ENCODE peak calls at places on chromosomes 5 and 9, in four cellular contexts. Z is PC-9, G is spleen, M is cardiac muscle cell. X is an unnamed sample.

GRCh38 chr5:37776826-37777225 is 63.0 kb downstream of the GDNF start:
- DNase-seq in Z (no peak), M (no peak), G (no peak), X (peak; percentile 78)

GRCh38 chr9:1219284-1219683 is 169.1 kb downstream of the DMRT2 start:
- DNase-seq in G (no peak), M (no peak), Z (no peak), X (no peak)

GRCh38 chr9:100601216-100601615 is 23.3 kb downstream of the CAVIN4 start:
- DNase-seq in G (no peak), M (peak; percentile 76), Z (peak; percentile 59), X (peak; percentile 63)

GRCh38 chr5:129074903-129075302 is 19.6 kb upstream of the ISOC1 start:
- DNase-seq in Z (no peak), G (no peak), M (no peak), X (no peak)

GRCh38 chr9:95507456-95508241 is 9.1 kb downstream of the PTCH1 start:
- DNase-seq in G (no peak), Z (peak; percentile 71), M (peak; percentile 68), X (peak; percentile 81)

GRCh38 chr9:23825143-23825531 is 903 bp downstream of the ELAVL2 start:
- DNase-seq in G (no peak), Z (no peak), M (no peak), X (no peak)

GRCh38 chr5:132771559-132771998 is 5.5 kb downstream of the SEPTIN8 start:
- DNase-seq in Z (no peak), G (no peak), M (peak; percentile 86), X (peak; percentile 81)

GRCh38 chr5:178347956-178348355 is 115.4 kb upstream of the PHYKPL start:
- DNase-seq in M (no peak), Z (no peak), G (no peak), X (no peak)

GRCh38 chr9:6758418-6759113 is 793 bp downstream of the KDM4C start:
- DNase-seq in G (peak; percentile 89), Z (peak; percentile 28), M (peak; percentile 58), X (no peak)

GRCh38 chr9:92716557-92716956 is 46.6 kb upstream of the IPPK start:
- DNase-seq in G (peak; percentile 90), M (peak; percentile 75), Z (peak; percentile 77), X (peak; percentile 46)

GRCh38 chr5:74762599-74762998 is 4.3 kb downstream of the GFM2 start:
- DNase-seq in Z (peak; percentile 67), M (no peak), G (no peak), X (peak; percentile 58)

GRCh38 chr9:13278023-13278367 is 1.5 kb downstream of the MPDZ start:
- DNase-seq in Z (no peak), M (no peak), G (no peak), X (peak; percentile 59)

GRCh38 chr5:53130206-53130605 is 20.6 kb upstream of the MOCS2 start:
- DNase-seq in M (no peak), G (no peak), Z (no peak), X (peak; percentile 29)

GRCh38 chr5:131384616-131385214 is 120.9 kb downstream of the CDC42SE2 start:
- DNase-seq in M (no peak), Z (no peak), G (no peak), X (peak; percentile 27)

GRCh38 chr9:7172445-7173115 is 414.8 kb downstream of the KDM4C start:
- DNase-seq in M (no peak), G (no peak), Z (no peak), X (peak; percentile 60)

GRCh38 chr5:112419596-112420110 is 576 bp upstream of the EPB41L4A start:
- DNase-seq in G (peak; percentile 86), M (peak; percentile 74), Z (peak; percentile 62), X (no peak)

GRCh38 chr5:142134333-142135010 is 25.9 kb downstream of the NDFIP1 start:
- DNase-seq in Z (no peak), M (no peak), G (no peak), X (no peak)

GRCh38 chr5:152634596-152634995 is 229.5 kb upstream of the NMUR2 start:
- DNase-seq in G (no peak), Z (no peak), M (peak; percentile 60), X (no peak)

GRCh38 chr9:131194767-131195166 is 69.4 kb downstream of the NUP214 start:
- DNase-seq in Z (no peak), G (no peak), M (no peak), X (no peak)

GRCh38 chr5:116661419-116661818 is 86.8 kb upstream of the SEMA6A start:
- DNase-seq in Z (no peak), G (no peak), M (no peak), X (no peak)

GRCh38 chr9:71115448-71115975 is 5.9 kb downstream of the TRPM3 start:
- DNase-seq in G (no peak), M (no peak), Z (no peak), X (no peak)

GRCh38 chr5:96657068-96657467 is 5.1 kb upstream of the CAST start:
- DNase-seq in G (no peak), Z (peak; percentile 73), M (no peak), X (peak; percentile 92)

GRCh38 chr9:85969727-85970126 is 28.8 kb downstream of the NAA35 start:
- DNase-seq in M (no peak), Z (no peak), G (no peak), X (no peak)

GRCh38 chr5:38316544-38317224 is 58.3 kb downstream of the EGFLAM start:
- DNase-seq in Z (no peak), G (no peak), M (no peak), X (peak; percentile 54)

GRCh38 chr9:120885968-120886367 is 9.0 kb upstream of the PHF19 start:
- DNase-seq in M (no peak), G (no peak), Z (no peak), X (peak; percentile 27)

GRCh38 chr9:34379334-34380033 is 2.8 kb upstream of the MYORG start:
- DNase-seq in G (peak; percentile 96), Z (peak; percentile 78), M (peak; percentile 85), X (peak; percentile 86)

GRCh38 chr9:109149722-109150121 is 17.3 kb downstream of the FRRS1L start:
- DNase-seq in M (no peak), Z (no peak), G (no peak), X (no peak)

GRCh38 chr5:129019401-129019908 is 54.2 kb downstream of the SLC27A6 start:
- DNase-seq in Z (no peak), M (no peak), G (no peak), X (no peak)

DNA sequence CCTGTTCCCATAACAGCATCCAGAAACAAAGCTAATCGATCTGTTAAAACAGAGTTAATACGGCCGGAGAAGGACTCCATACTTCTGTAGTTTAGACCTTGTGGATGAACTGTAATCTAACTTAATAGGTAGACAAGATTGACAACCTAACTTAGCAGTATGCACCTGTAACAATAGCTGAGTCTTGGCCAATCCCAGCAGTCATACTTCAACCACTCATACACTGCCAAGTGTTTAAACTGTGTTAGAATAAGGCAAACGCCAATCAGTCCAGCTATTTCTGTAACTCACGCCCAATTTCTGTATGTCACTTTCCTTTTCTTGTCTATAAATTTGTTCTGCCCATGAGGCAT is 33.7 kb upstream of the MACIR start:
- DNase-seq in Z (no peak), G (no peak), M (no peak), X (no peak)
- TF ChIP-seq CTCF in Z (peak; percentile 4), G (no peak), M (no peak), X (no peak)

DNA sequence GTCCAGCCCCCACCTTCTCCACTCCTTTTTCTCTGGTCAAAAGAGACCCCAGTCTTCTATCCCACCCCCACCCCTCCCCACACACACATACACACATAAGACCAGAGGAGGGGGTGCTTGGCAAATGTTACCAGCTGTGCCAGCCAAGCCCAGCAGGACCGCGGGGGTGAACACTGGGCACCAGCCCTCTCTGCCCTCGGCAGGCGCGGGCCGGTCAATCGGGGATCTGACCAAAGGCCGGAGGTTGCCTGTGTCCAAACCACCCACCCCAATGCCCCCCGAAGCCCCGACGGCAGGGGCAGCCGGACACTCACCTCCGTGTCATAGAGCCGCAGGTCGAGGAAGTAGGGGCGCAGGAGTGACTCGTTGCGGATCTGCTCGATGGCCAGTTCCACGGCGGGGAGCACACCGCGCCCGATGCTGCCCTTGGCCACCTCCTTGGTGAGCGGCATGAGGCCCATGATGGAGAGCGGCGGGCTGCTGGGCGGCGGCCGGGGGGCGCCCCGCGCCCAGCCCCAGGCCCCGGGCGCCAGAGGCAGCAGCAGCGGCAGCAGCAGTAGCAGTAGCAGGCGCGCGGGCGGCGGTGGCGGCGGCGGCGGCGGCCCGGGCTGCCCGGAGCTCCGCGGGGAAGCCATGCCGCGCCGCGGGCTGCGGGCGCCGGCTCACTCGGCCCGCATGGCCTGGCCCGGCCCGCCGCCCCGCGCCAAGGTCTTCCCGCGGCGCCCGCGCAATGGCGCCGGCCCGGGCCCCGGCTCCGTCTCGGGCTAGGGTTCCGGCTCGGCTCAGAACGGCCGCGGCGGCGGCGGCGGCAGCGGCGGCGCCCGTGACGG is 417 bp downstream of the GABBR2 start:
- DNase-seq in Z (no peak), M (no peak), G (no peak), X (no peak)
- H3K4me3 ChIP-seq in Z (peak overlapping the region; percentile 60), M (peak overlapping the region; percentile 45), G (peak overlapping the region; percentile 27), X (peak overlapping the region; percentile 45)

GRCh38 chr5:2773327-2773726 is 21.9 kb upstream of the IRX2 start:
- DNase-seq in Z (no peak), M (no peak), G (no peak), X (no peak)

GRCh38 chr5:2780421-2781171 is 29.1 kb upstream of the IRX2 start:
- DNase-seq in G (no peak), Z (peak; percentile 37), M (no peak), X (no peak)

GRCh38 chr5:2779459-2779858 is 28.0 kb upstream of the IRX2 start:
- DNase-seq in G (no peak), Z (no peak), M (no peak), X (no peak)

DNA sequence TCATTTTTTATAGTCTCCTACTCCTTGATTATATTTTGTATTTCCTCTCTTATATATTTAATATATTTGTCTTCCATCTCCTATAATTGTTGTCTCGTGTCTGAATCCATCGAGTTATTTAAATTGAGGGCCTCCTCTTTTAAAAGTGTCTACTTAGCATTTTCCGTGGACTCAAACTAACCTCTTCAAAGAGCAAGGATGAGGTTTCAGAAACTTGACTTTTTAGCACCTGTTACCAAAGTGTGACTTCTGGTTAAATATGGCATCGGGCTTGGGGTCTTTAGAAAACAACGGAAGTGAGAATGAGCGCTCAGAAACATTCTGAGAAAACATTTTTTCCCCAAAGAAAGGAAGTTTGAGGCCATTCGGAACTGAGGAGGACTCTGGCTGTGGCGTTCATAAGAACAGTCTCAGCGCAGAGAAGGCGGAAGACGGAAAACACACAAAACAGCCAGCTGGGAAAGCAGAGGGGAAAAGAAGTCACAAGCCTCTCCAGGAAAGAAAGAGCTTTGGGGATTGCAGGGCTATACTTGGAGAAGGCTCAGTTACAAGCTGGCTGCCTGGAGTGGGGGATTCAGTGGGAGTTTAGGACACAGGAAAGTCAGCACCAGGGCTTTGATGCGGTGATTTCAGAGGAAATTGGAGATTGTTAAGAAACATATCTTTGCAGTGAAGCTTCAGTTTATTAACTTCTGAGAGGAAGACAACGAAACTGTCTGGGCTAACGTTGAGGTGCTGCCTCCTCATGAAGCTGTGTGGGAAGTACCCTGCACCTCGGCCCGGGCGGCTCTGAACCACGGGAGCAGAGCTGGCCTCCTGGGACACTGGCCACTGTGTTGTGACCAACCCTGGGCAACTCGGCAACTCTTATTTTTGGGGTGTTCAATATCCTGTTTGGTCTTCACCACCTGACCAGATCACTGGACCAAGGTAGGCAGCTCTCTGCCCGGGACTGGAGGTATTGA is 25.1 kb upstream of the IRX2 start:
- DNase-seq in G (no peak), M (no peak), Z (no peak), X (no peak)
- TF ChIP-seq CTCF in G (no peak), M (no peak), Z (no peak), X (no peak)

GRCh38 chr9:74742792-74743389 is 144.8 kb downstream of the TRPM6 start:
- DNase-seq in Z (peak; percentile 15), G (no peak), M (peak; percentile 54), X (peak; percentile 51)
- H3K4me3 ChIP-seq in Z (no peak overlapping the region), G (no peak overlapping the region), M (no peak overlapping the region), X (no peak overlapping the region)

X was measured in fibroblast of the aortic adventitia.